ENCODE peak calls at places on chromosomes 16 and 17, in seven cellular contexts. J is non-pigmented ciliary epithelial cell; R is fibroblast of the conjunctiva; X is stimulated activated CD8-positive, alpha-beta memory T cell treated with anti-CD3 and anti-CD28 coated beads, Interleukin-12 subunit alpha, Interleukin-12 subunit beta, amount 100 ng/mL, for 1 hour; W is EL; Y is trophoblast cell; C is activated CD4-positive, alpha-beta memory T cell treated with anti-CD3 and anti-CD28 coated beads, Interleukin-2, amount 10 ng/mL, durations not matched to agents 7 days and 5 days. K is an unnamed sample.
A peak's percentile ranks its signal among the peaks of the same experiment; 100 is the strongest.

GRCh38 chr16:83814654-83814985 is 6.8 kb downstream of the HSBP1 start:
- DNase-seq in J (no peak), R (no peak), X (no peak), W (no peak), Y (no peak), C (no peak), K (no peak)

GRCh38 chr17:27396941-27397340 is 59.3 kb upstream of the KSR1 start:
- DNase-seq in J (no peak), R (no peak), X (no peak), W (no peak), Y (peak; percentile 35), C (no peak), K (no peak)

GRCh38 chr16:86072328-86073102 is 173.6 kb downstream of the IRF8 start:
- DNase-seq in J (peak; percentile 37), R (peak; percentile 64), X (no peak), W (peak; percentile 65), Y (peak; percentile 74), C (peak; percentile 35), K (peak; percentile 78)

GRCh38 chr16:86510465-86511261 is at the start of gene FOXF1:
- DNase-seq in J (no peak), R (no peak), X (no peak), W (peak; percentile 75), Y (no peak), C (peak; percentile 19), K (peak; percentile 69)

GRCh38 chr17:1693339-1693738 is 8.7 kb upstream of the PRPF8 start:
- DNase-seq in J (no peak), R (no peak), X (no peak), W (peak; percentile 50), Y (no peak), C (no peak), K (no peak)

GRCh38 chr16:67563708-67564468 is 1.6 kb downstream of the CTCF start:
- DNase-seq in J (peak; percentile 26), R (peak; percentile 71), X (no peak), W (peak; percentile 64), Y (peak; percentile 79), C (peak; percentile 46), K (peak; percentile 82)

GRCh38 chr17:72538921-72539352 is 418.1 kb downstream of the SOX9 start:
- DNase-seq in J (no peak), R (no peak), X (no peak), W (no peak), Y (no peak), C (no peak), K (no peak)

GRCh38 chr17:48637323-48638260 is 11.4 kb upstream of the HOXB9 start:
- DNase-seq in J (peak; percentile 17), R (no peak), X (no peak), W (peak; percentile 82), Y (peak; percentile 96), C (no peak), K (no peak)

GRCh38 chr16:12208341-12209035 is 232.0 kb downstream of the SNX29 start:
- DNase-seq in J (no peak), R (no peak), X (no peak), W (peak; percentile 22), Y (peak; percentile 37), C (no peak), K (no peak)

GRCh38 chr16:23691483-23692189 is 12.9 kb downstream of the PLK1 start:
- DNase-seq in J (no peak), R (peak; percentile 49), X (no peak), W (peak; percentile 66), Y (no peak), C (no peak), K (no peak)

GRCh38 chr17:75812096-75813001 is 27.7 kb downstream of the UNK start:
- DNase-seq in J (no peak), R (no peak), X (no peak), W (no peak), Y (peak; percentile 56), C (no peak), K (no peak)

GRCh38 chr17:18877104-18877503 is 19.2 kb downstream of the PRPSAP2 start:
- DNase-seq in J (no peak), R (no peak), X (no peak), W (peak; percentile 77), Y (no peak), C (no peak), K (no peak)

GRCh38 chr17:78767806-78768205 is 14.3 kb downstream of the CYTH1 start:
- DNase-seq in J (no peak), R (no peak), X (no peak), W (no peak), Y (no peak), C (no peak), K (no peak)

GRCh38 chr16:16172991-16173390 is 50.3 kb downstream of the ABCC6 start:
- DNase-seq in J (no peak), R (no peak), X (no peak), W (no peak), Y (no peak), C (no peak), K (no peak)

GRCh38 chr17:42979511-42980273 is at the start of gene PTGES3L:
- DNase-seq in J (no peak), R (no peak), X (no peak), W (peak; percentile 71), Y (peak; percentile 77), C (peak; percentile 26), K (peak; percentile 79)

GRCh38 chr17:66737524-66737923 is 97.4 kb upstream of the CACNG5 start:
- DNase-seq in J (no peak), R (no peak), X (no peak), W (no peak), Y (no peak), C (no peak), K (no peak)

GRCh38 chr16:66687906-66688625 is 8.5 kb downstream of the CMTM4 start:
- DNase-seq in J (no peak), R (no peak), X (no peak), W (no peak), Y (peak; percentile 57), C (no peak), K (no peak)

K was measured in activated CD4-positive, alpha-beta T cell treated with anti-CD3 and anti-CD28 coated beads, Interleukin-2, amount 10 ng/mL, durations not matched to agents 24 days and 14 days.